ENCODE peak calls at places on chromosomes 1 and 21, in four cellular contexts. One of them, this sample, is unnamed.
A peak's percentile ranks its signal among the peaks of the same experiment; 100 is the strongest.

GRCh38 chr21:44854391-44854663 is 19.2 kb downstream of the PTTG1IP start:
- DNase-seq in PC-3: no peak
- DNase-seq in ovary: no peak
- DNase-seq in psoas muscle: peak; percentile 31
- DNase-seq in this sample: no peak

GRCh38 chr1:180498594-180498993 is 3.8 kb downstream of the ACBD6 start:
- DNase-seq in psoas muscle: no peak
- DNase-seq in ovary: no peak
- DNase-seq in PC-3: no peak
- DNase-seq in this sample: no peak

GRCh38 chr1:24203404-24203803 is 16.3 kb upstream of the IFNLR1 start:
- DNase-seq in psoas muscle: no peak
- DNase-seq in ovary: no peak
- DNase-seq in PC-3: peak; percentile 90
- DNase-seq in this sample: no peak

GRCh38 chr1:55063562-55063942 is 24.2 kb downstream of the PCSK9 start:
- DNase-seq in psoas muscle: no peak
- DNase-seq in PC-3: no peak
- DNase-seq in ovary: no peak
- DNase-seq in this sample: no peak

GRCh38 chr1:63693956-63694607 is 79.7 kb upstream of the ROR1 start:
- DNase-seq in PC-3: peak; percentile 19
- DNase-seq in psoas muscle: no peak
- DNase-seq in ovary: no peak
- DNase-seq in this sample: no peak

GRCh38 chr1:24898152-24898908 is 31.7 kb downstream of the RUNX3 start:
- DNase-seq in ovary: no peak
- DNase-seq in psoas muscle: no peak
- DNase-seq in PC-3: peak; percentile 59
- DNase-seq in this sample: no peak

GRCh38 chr1:186082235-186082937 is 292.7 kb downstream of the TPR start:
- DNase-seq in PC-3: peak; percentile 96
- DNase-seq in ovary: peak; percentile 46
- DNase-seq in psoas muscle: peak; percentile 77
- DNase-seq in this sample: peak; percentile 59

GRCh38 chr1:163758977-163759670 is 437.4 kb downstream of the NUF2 start:
- DNase-seq in psoas muscle: no peak
- DNase-seq in PC-3: no peak
- DNase-seq in ovary: no peak
- DNase-seq in this sample: no peak

GRCh38 chr1:216183427-216183826 is 239.8 kb downstream of the USH2A start:
- DNase-seq in PC-3: no peak
- DNase-seq in ovary: no peak
- DNase-seq in psoas muscle: no peak
- DNase-seq in this sample: no peak

GRCh38 chr1:170959385-170959784 is 24.1 kb downstream of the MROH9 start:
- DNase-seq in psoas muscle: no peak
- DNase-seq in ovary: no peak
- DNase-seq in PC-3: peak; percentile 35
- DNase-seq in this sample: no peak

GRCh38 chr21:43328591-43329360 is 98.2 kb downstream of the SIK1 start:
- DNase-seq in PC-3: no peak
- DNase-seq in psoas muscle: no peak
- DNase-seq in ovary: no peak
- DNase-seq in this sample: no peak

GRCh38 chr1:89688607-89689006 is 55.7 kb downstream of the LRRC8C start:
- DNase-seq in PC-3: no peak
- DNase-seq in ovary: no peak
- DNase-seq in psoas muscle: no peak
- DNase-seq in this sample: no peak

GRCh38 chr21:28704746-28705145 is 287.9 kb downstream of the LTN1 start:
- DNase-seq in PC-3: no peak
- DNase-seq in ovary: no peak
- DNase-seq in psoas muscle: no peak
- DNase-seq in this sample: no peak

GRCh38 chr21:45417256-45417950 is 12.4 kb downstream of the COL18A1 start:
- DNase-seq in ovary: peak; percentile 29
- DNase-seq in psoas muscle: peak; percentile 24
- DNase-seq in PC-3: no peak
- DNase-seq in this sample: no peak

GRCh38 chr1:43776043-43776761 is 68.9 kb downstream of the ST3GAL3 start:
- DNase-seq in ovary: no peak
- DNase-seq in PC-3: peak; percentile 58
- DNase-seq in psoas muscle: no peak
- DNase-seq in this sample: no peak

GRCh38 chr21:42313501-42313969 is 1.7 kb downstream of the TFF3 start:
- DNase-seq in PC-3: no peak
- DNase-seq in psoas muscle: no peak
- DNase-seq in ovary: no peak
- DNase-seq in this sample: no peak

GRCh38 chr1:77036560-77036959 is 169.3 kb downstream of the ST6GALNAC5 start:
- DNase-seq in ovary: no peak
- DNase-seq in PC-3: peak; percentile 56
- DNase-seq in psoas muscle: no peak
- DNase-seq in this sample: no peak

GRCh38 chr1:237205400-237206064 is 163.5 kb downstream of the RYR2 start:
- DNase-seq in ovary: peak; percentile 88
- DNase-seq in psoas muscle: peak; percentile 78
- DNase-seq in PC-3: no peak
- DNase-seq in this sample: no peak

GRCh38 chr21:44024257-44024656 is 12.1 kb downstream of the TRAPPC10 start:
- DNase-seq in ovary: no peak
- DNase-seq in psoas muscle: no peak
- DNase-seq in PC-3: no peak
- DNase-seq in this sample: no peak

GRCh38 chr1:119702384-119702783 is 9.3 kb upstream of the PHGDH start:
- DNase-seq in ovary: no peak
- DNase-seq in PC-3: peak; percentile 77
- DNase-seq in psoas muscle: no peak
- DNase-seq in this sample: no peak

GRCh38 chr1:9315411-9316079 is 22.9 kb downstream of the SPSB1 start:
- DNase-seq in psoas muscle: no peak
- DNase-seq in PC-3: no peak
- DNase-seq in ovary: peak; percentile 58
- DNase-seq in this sample: no peak

GRCh38 chr21:36159356-36159921 is 2.8 kb downstream of the DOP1B start:
- DNase-seq in psoas muscle: no peak
- DNase-seq in ovary: no peak
- DNase-seq in PC-3: no peak
- DNase-seq in this sample: no peak

GRCh38 chr1:162019006-162019405 is 4.7 kb downstream of the OLFML2B start:
- DNase-seq in ovary: no peak
- DNase-seq in psoas muscle: no peak
- DNase-seq in PC-3: peak; percentile 97
- DNase-seq in this sample: no peak

GRCh38 chr1:205458777-205459566 is 3.1 kb upstream of the BLACAT1 start:
- DNase-seq in ovary: no peak
- DNase-seq in psoas muscle: no peak
- DNase-seq in PC-3: peak; percentile 75
- DNase-seq in this sample: no peak

GRCh38 chr1:205454903-205455335 is 926 bp downstream of the BLACAT1 start:
- DNase-seq in psoas muscle: no peak
- DNase-seq in PC-3: no peak
- DNase-seq in ovary: no peak
- DNase-seq in this sample: no peak

GRCh38 chr1:205456383-205456867 is 580 bp upstream of the BLACAT1 start:
- DNase-seq in PC-3: no peak
- DNase-seq in psoas muscle: no peak
- DNase-seq in ovary: no peak
- DNase-seq in this sample: no peak

GRCh38 chr1:205455581-205456382 is at the start of gene BLACAT1:
- DNase-seq in psoas muscle: no peak
- DNase-seq in PC-3: no peak
- DNase-seq in ovary: no peak
- DNase-seq in this sample: no peak

GRCh38 chr1:205456868-205457724 is 1.3 kb upstream of the BLACAT1 start:
- DNase-seq in psoas muscle: no peak
- DNase-seq in ovary: no peak
- DNase-seq in PC-3: no peak
- DNase-seq in this sample: no peak
- H3K27me3 ChIP-seq in psoas muscle: peaks cover 39% of the 10 kb centered on the region
- H3K27me3 ChIP-seq in ovary: peaks cover 5% of the 10 kb centered on the region
- H3K27me3 ChIP-seq in PC-3: peaks cover 84% of the 10 kb centered on the region
- H3K27me3 ChIP-seq in this sample: peaks cover 16% of the 10 kb centered on the region

DNA sequence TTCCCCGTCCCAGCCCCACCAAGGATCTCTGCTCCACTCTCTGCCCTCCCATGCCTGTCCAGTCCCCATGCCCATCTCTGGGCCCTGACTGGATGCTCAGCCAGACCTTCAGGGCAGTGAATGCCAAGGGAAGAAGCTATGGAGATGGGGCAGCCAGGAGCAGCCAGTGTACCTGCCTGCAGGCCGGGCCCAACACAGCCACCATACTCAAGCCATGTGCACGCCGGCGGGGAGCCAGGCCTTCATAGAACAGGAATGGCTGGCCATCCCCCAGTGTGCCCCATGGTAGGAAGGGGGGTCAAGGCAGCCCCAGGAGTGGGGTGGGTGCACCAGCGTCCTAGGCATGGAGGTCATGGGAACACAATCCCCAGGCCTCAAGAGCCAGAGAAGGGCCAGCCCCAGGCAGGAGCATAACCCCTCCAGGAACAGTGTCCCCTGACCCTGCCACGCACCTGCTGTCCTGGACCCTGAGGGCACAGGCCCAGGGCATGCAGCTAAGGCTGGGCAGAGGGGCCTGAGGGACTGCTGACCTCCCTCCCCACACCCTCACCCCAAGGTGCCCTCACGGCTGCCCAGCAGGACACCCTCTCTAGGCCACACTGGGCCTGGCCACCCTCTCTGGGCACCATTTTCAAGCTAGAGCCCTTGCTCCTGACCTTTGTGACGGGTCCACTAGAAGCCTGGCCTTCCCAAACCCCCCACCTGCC is 20.3 kb upstream of the ARF1 start:
- DNase-seq in psoas muscle: peak; percentile 39
- DNase-seq in ovary: no peak
- DNase-seq in PC-3: no peak
- DNase-seq in this sample: no peak
- H3K27me3 ChIP-seq in psoas muscle: peaks cover 43% of the 10 kb centered on the region
- H3K27me3 ChIP-seq in ovary: peaks cover 3% of the 10 kb centered on the region
- H3K27me3 ChIP-seq in PC-3: peaks cover 9% of the 10 kb centered on the region
- H3K27me3 ChIP-seq in this sample: peaks cover 25% of the 10 kb centered on the region

DNA sequence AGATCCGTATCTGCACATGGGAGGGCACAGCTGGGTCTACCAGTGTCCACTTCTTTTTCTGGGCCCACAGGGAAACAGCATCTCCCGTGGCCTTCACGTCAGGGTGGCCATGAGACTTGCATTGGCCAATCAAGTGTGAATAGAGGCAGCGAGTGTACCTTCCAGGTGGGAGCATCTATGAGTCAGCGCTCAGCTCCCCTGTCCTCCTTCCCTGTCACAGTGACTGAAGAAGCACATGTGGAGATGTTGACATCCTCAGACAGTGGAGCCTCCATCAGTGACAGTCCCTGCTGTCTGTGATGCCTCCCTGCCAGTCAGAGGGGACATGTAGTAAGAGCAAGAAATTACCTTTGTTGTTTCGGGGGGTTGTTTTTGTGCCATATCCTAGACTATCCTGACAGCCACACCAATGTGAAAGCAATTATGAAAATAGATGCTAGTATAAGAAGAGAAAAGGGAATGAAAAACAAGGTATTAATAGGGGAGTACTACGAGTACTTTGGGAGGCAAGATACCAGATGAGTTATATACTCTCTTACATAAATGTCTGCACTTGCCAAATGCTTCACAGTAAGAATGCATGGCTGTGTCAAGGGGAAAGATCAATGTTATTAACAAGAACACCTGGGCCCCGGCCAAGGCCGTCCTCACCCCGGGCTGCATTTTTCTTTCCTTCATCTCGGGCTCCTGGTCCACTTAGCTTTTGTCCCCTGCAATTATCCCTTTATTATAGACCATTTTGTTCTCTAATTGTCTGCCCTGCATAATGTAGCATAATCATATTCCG is 86.0 kb downstream of the MATN1 start:
- DNase-seq in psoas muscle: no peak
- DNase-seq in ovary: no peak
- DNase-seq in PC-3: no peak
- DNase-seq in this sample: no peak
- H3K27me3 ChIP-seq in psoas muscle: no peaks in the 10 kb centered on the region
- H3K27me3 ChIP-seq in ovary: no peaks in the 10 kb centered on the region
- H3K27me3 ChIP-seq in PC-3: peaks cover 53% of the 10 kb centered on the region
- H3K27me3 ChIP-seq in this sample: no peaks in the 10 kb centered on the region

GRCh38 chr1:224620105-224620504 is 4.0 kb downstream of the CNIH3 start:
- DNase-seq in psoas muscle: no peak
- DNase-seq in PC-3: no peak
- DNase-seq in ovary: no peak
- DNase-seq in this sample: no peak
- H3K27me3 ChIP-seq in psoas muscle: peaks cover 18% of the 10 kb centered on the region
- H3K27me3 ChIP-seq in PC-3: no peaks in the 10 kb centered on the region
- H3K27me3 ChIP-seq in ovary: no peaks in the 10 kb centered on the region
- H3K27me3 ChIP-seq in this sample: peaks cover 3% of the 10 kb centered on the region

DNA sequence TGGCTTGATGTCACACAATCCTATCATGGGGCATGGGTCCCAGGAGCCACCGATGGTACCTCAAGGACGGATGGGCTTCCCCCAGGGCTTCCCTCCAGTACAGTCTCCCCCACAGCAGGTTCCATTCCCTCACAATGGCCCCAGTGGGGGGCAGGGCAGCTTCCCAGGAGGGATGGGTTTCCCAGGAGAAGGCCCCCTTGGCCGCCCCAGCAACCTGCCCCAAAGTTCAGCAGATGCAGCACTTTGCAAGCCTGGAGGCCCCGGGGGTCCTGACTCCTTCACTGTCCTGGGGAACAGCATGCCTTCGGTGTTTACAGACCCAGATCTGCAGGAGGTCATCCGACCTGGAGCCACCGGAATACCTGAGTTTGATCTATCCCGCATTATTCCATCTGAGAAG is 46.3 kb downstream of the ACP6 start:
- DNase-seq in psoas muscle: no peak
- DNase-seq in PC-3: no peak
- DNase-seq in ovary: no peak
- DNase-seq in this sample: no peak
- H3K27me3 ChIP-seq in psoas muscle: no peaks in the 10 kb centered on the region
- H3K27me3 ChIP-seq in PC-3: no peaks in the 10 kb centered on the region
- H3K27me3 ChIP-seq in ovary: no peaks in the 10 kb centered on the region
- H3K27me3 ChIP-seq in this sample: no peaks in the 10 kb centered on the region

GRCh38 chr1:220886470-220887201 is 7.4 kb downstream of the HLX start:
- DNase-seq in psoas muscle: no peak
- DNase-seq in PC-3: no peak
- DNase-seq in ovary: no peak
- DNase-seq in this sample: no peak
- H3K27me3 ChIP-seq in psoas muscle: peaks cover 16% of the 10 kb centered on the region
- H3K27me3 ChIP-seq in PC-3: no peaks in the 10 kb centered on the region
- H3K27me3 ChIP-seq in ovary: peaks cover 7% of the 10 kb centered on the region
- H3K27me3 ChIP-seq in this sample: no peaks in the 10 kb centered on the region